ENCODE peak calls at places on chromosomes 6 and 20, in six cellular contexts. T is right cardiac atrium; B is activated naive CD4-positive, alpha-beta T cell treated with anti-CD3 and anti-CD28 coated beads, Interleukin-2, amount 50 U/mL, for 72 hours; W is left cardiac atrium; V is psoas muscle; E is natural killer cell. P is an unnamed sample.

GRCh38 chr20:21391495-21392298 is 5.6 kb downstream of the NKX2-4 start:
- ATAC-seq in T (no peak), B (no peak), W (no peak), V (no peak), E (no peak), P (no peak)

GRCh38 chr6:84417261-84417660 is 189.8 kb upstream of the CEP162 start:
- ATAC-seq in T (no peak), B (no peak), W (no peak), V (no peak), E (no peak), P (no peak)

GRCh38 chr6:21604081-21604480 is 10.5 kb downstream of the SOX4 start:
- ATAC-seq in T (no peak), B (no peak), W (no peak), V (no peak), E (no peak), P (no peak)

GRCh38 chr20:17635846-17636245 is 46.2 kb downstream of the RRBP1 start:
- ATAC-seq in T (peak), B (no peak), W (peak), V (peak), E (no peak), P (peak)

GRCh38 chr20:10861619-10862018 is 187.8 kb upstream of the JAG1 start:
- ATAC-seq in T (no peak), B (no peak), W (no peak), V (no peak), E (no peak), P (no peak)

GRCh38 chr6:8829296-8829695 is 394.0 kb upstream of the SLC35B3 start:
- ATAC-seq in T (no peak), B (no peak), W (no peak), V (no peak), E (no peak), P (no peak)

GRCh38 chr6:159092631-159093030 is 47.8 kb upstream of the TAGAP start:
- ATAC-seq in T (no peak), B (no peak), W (no peak), V (no peak), E (no peak), P (peak)

GRCh38 chr6:136695410-136695809 is 96.9 kb downstream of the MAP3K5 start:
- ATAC-seq in T (no peak), B (no peak), W (no peak), V (no peak), E (no peak), P (no peak)

GRCh38 chr6:26197736-26198625 is 110.8 kb downstream of the HFE start:
- ATAC-seq in T (no peak), B (no peak), W (peak), V (no peak), E (no peak), P (no peak)

GRCh38 chr6:18307006-18307405 is 42.7 kb upstream of the DEK start:
- ATAC-seq in T (no peak), B (no peak), W (peak), V (peak), E (no peak), P (no peak)

GRCh38 chr6:90135672-90136071 is 161.0 kb downstream of the BACH2 start:
- ATAC-seq in T (no peak), B (peak), W (peak), V (peak), E (no peak), P (no peak)

GRCh38 chr6:39488255-39488881 is 165.9 kb upstream of the KCNK16 start:
- ATAC-seq in T (no peak), B (no peak), W (no peak), V (no peak), E (no peak), P (no peak)

GRCh38 chr20:15895560-15896084 is 677.6 kb downstream of the KIF16B start:
- ATAC-seq in T (no peak), B (peak), W (no peak), V (no peak), E (no peak), P (no peak)

GRCh38 chr20:16530201-16530681 is 43.0 kb downstream of the KIF16B start:
- ATAC-seq in T (peak), B (no peak), W (no peak), V (no peak), E (no peak), P (no peak)

GRCh38 chr20:1478566-1478965 is 11.9 kb upstream of the NSFL1C start:
- ATAC-seq in T (no peak), B (peak), W (peak), V (no peak), E (no peak), P (no peak)

GRCh38 chr6:69867075-69867911 is 937 bp downstream of the COL19A1 start:
- ATAC-seq in T (peak), B (peak), W (peak), V (peak), E (peak), P (peak)

GRCh38 chr6:125789576-125790402 is 971 bp upstream of the NCOA7 start:
- ATAC-seq in T (peak), B (peak), W (peak), V (peak), E (peak), P (peak)

P was measured in gastroesophageal sphincter.